ENCODE peak calls at places on chromosomes 1 and 21, in nine cellular contexts. J is heart right ventricle; Z is CD8-positive, alpha-beta T cell; R is fibroblast of mammary gland; Y is HAP-1; Q is adrenal gland; X is tibial artery; T is Peyer's patch; P is astrocyte of the spinal cord. B is an unnamed sample.

GRCh38 chr1:171911506-171911905 is 70.2 kb downstream of the DNM3 start:
- DNase-seq in Y (no peak), R (peak), P (no peak), Q (no peak), T (no peak), Z (no peak), X (no peak), J (no peak), B (no peak)

GRCh38 chr1:161098161-161099068 is at the start of gene KLHDC9:
- DNase-seq in J (peak), T (peak), Y (no peak), P (peak), R (peak), Z (peak), Q (peak), X (peak), B (peak)

GRCh38 chr1:21764615-21765423 is 18.1 kb downstream of the USP48 start:
- DNase-seq in R (peak), J (peak), Q (peak), T (no peak), X (peak), P (peak), Z (no peak), Y (peak), B (no peak)

GRCh38 chr21:25313891-25314646 is 293.2 kb downstream of the MRPL39 start:
- DNase-seq in Y (no peak), Z (no peak), J (no peak), R (peak), Q (no peak), X (no peak), P (peak), T (no peak), B (no peak)

GRCh38 chr1:119713538-119714456 is 2.1 kb downstream of the PHGDH start:
- DNase-seq in P (peak), Z (no peak), X (no peak), T (no peak), Y (peak), Q (no peak), J (no peak), R (peak), B (no peak)

GRCh38 chr1:181033128-181033798 is 520 bp upstream of the MR1 start:
- DNase-seq in T (peak), X (no peak), R (peak), Y (no peak), P (no peak), J (no peak), Q (peak), Z (peak), B (peak)

GRCh38 chr21:36747815-36748381 is 49.0 kb downstream of the SIM2 start:
- DNase-seq in X (no peak), T (no peak), R (peak), J (peak), Z (no peak), Q (peak), Y (peak), P (no peak), B (no peak)

GRCh38 chr1:186512698-186513457 is 52.0 kb upstream of the PDC start:
- DNase-seq in R (no peak), Q (no peak), Y (no peak), T (no peak), J (no peak), P (no peak), Z (no peak), X (no peak), B (no peak)

GRCh38 chr21:42763578-42764442 is 110.4 kb downstream of the PDE9A start:
- DNase-seq in Q (no peak), P (no peak), Z (no peak), Y (no peak), J (no peak), T (no peak), R (no peak), X (no peak), B (no peak)

GRCh38 chr21:38652396-38652795 is 153.3 kb upstream of the ETS2 start:
- DNase-seq in X (no peak), Y (no peak), Q (no peak), Z (no peak), P (no peak), J (no peak), R (no peak), T (no peak), B (no peak)

GRCh38 chr1:22556391-22557104 is 6.7 kb upstream of the EPHA8 start:
- DNase-seq in P (no peak), Y (peak), T (no peak), Z (no peak), J (no peak), Q (no peak), X (no peak), R (no peak), B (no peak)

GRCh38 chr1:109485001-109485400 is 1.3 kb downstream of the ATXN7L2 start:
- DNase-seq in T (no peak), Z (no peak), Q (no peak), P (no peak), R (peak), Y (no peak), J (no peak), X (no peak), B (no peak)

GRCh38 chr1:76330993-76331603 is 256.6 kb downstream of the ST6GALNAC3 start:
- DNase-seq in X (no peak), Y (peak), Q (peak), P (peak), R (peak), J (no peak), Z (peak), T (peak), B (peak)

GRCh38 chr1:13823936-13824335 is 123.9 kb downstream of the PRDM2 start:
- DNase-seq in Z (no peak), X (peak), Y (no peak), P (no peak), J (no peak), Q (peak), R (no peak), T (peak), B (no peak)

GRCh38 chr1:54982739-54983138 is 2.3 kb downstream of the TMEM61 start:
- DNase-seq in Q (peak), Y (peak), Z (no peak), P (no peak), J (no peak), X (no peak), T (peak), R (no peak), B (no peak)

GRCh38 chr1:77940921-77941570 is 37.8 kb downstream of the FUBP1 start:
- DNase-seq in Q (no peak), Z (no peak), T (no peak), R (no peak), Y (no peak), X (no peak), P (no peak), J (no peak), B (no peak)

GRCh38 chr1:40785446-40785845 is 1.9 kb downstream of the KCNQ4 start:
- DNase-seq in X (no peak), R (no peak), Q (no peak), P (no peak), Y (no peak), J (no peak), Z (no peak), T (no peak), B (no peak)

GRCh38 chr1:53332833-53333232 is 5.0 kb upstream of the LRP8 start:
- DNase-seq in J (no peak), R (no peak), Z (no peak), T (no peak), Q (peak), X (peak), P (no peak), Y (peak), B (no peak)

GRCh38 chr1:245583575-245584330 is 429.0 kb downstream of the KIF26B start:
- DNase-seq in J (no peak), Q (no peak), R (peak), P (no peak), T (no peak), X (no peak), Y (no peak), Z (no peak), B (no peak)

GRCh38 chr1:54804471-54805132 is 3.5 kb upstream of the TTC22 start:
- DNase-seq in T (peak), P (no peak), X (peak), Y (no peak), R (peak), Q (peak), Z (no peak), J (no peak), B (no peak)

GRCh38 chr1:161013591-161014513 is 7.1 kb downstream of the F11R start:
- DNase-seq in Z (peak), R (peak), Q (peak), P (no peak), Y (no peak), X (peak), J (peak), T (peak), B (peak)

GRCh38 chr21:44920694-44921604 is at the start of gene ITGB2:
- DNase-seq in Y (no peak), X (no peak), R (no peak), J (peak), Z (peak), Q (no peak), P (no peak), T (peak), B (peak)
- H3K4me3 ChIP-seq in Y (no peak), X (peak), R (no peak), J (peak), Z (peak), Q (no peak), P (no peak), T (peak), B (peak)

DNA sequence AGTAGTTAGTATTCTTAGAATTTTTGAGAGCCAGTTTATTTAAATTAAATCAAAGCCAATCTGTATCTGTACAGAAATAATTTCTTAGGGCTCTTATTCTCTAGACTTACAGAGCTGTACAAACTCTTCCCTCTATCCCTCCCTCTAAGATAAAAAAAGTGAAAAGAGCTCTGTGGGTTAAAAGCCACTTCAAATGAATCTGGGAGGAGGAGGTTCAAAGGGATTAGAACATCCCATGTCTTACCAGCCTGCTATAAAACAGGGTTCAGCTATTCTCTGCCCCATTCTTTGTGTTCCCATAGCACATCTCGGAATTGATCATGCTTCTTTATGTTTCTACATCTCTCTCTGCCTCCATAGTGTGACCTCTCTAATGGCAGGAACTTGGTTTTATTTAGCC is 19.4 kb downstream of the KIAA0319L start:
- DNase-seq in X (no peak), Z (no peak), P (no peak), J (no peak), T (no peak), R (no peak), Q (no peak), Y (no peak), B (peak)
- H3K4me3 ChIP-seq in X (no peak), Z (no peak), P (no peak), J (no peak), T (no peak), R (no peak), Q (no peak), Y (no peak), B (no peak)

DNA sequence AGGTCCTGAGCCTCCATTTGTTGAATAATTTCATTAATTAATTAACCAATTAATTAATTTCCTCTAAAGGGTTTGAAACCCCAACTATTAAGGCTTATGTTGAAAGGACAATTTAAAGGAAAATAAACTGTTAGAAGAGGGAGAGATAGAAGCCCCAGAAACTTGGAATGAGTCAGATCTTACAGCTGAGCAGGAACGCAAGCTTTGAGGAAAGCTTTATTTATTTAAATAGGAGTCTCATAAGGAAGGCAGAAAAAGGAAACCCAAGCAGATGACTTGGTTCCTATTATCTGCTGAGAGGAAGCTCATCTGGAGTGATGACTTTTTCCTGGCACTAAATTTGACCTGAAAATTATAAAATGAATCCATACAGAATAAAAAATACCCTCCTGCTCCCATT is 105.1 kb downstream of the ROR1 start:
- DNase-seq in Q (no peak), R (peak), P (peak), T (no peak), J (no peak), Z (no peak), X (no peak), Y (no peak), B (no peak)
- H3K4me3 ChIP-seq in Q (no peak), R (no peak), P (no peak), T (no peak), J (no peak), Z (no peak), X (no peak), Y (no peak), B (no peak)

GRCh38 chr1:89633745-89634625 is 1.1 kb downstream of the LRRC8C start:
- DNase-seq in T (no peak), P (peak), Z (no peak), Y (peak), X (no peak), Q (peak), R (peak), J (no peak), B (no peak)

GRCh38 chr1:89635825-89636815 is 3.2 kb downstream of the LRRC8C start:
- DNase-seq in Y (no peak), Z (no peak), T (no peak), R (peak), P (peak), J (no peak), Q (no peak), X (no peak), B (no peak)

GRCh38 chr1:89633103-89633744 is at the start of gene LRRC8C:
- DNase-seq in Z (peak), P (peak), R (peak), Y (peak), Q (peak), T (peak), X (peak), J (peak), B (peak)

GRCh38 chr1:89640440-89640839 is 7.5 kb downstream of the LRRC8C start:
- DNase-seq in Z (no peak), P (no peak), Q (no peak), Y (no peak), X (no peak), R (no peak), T (no peak), J (no peak), B (no peak)

DNA sequence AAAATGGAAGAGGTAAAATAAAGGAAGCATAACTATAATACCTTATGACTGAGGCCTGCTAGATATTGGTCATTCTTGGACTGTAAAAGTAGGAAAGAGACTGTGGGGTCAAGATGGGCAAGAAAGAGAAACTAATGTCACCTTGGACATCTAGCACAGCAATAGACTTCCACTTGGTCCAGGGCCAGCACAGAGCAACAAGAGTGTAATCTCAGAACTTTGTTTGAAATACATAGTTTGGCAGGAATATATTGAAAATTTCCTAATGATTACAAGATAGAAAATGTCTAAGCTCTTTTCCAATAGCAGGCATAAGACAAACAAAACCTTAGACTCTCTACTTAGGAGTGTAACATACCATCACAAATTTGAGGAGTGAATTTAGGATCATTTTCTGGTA is 4.6 kb downstream of the LRRC8C start:
- DNase-seq in T (no peak), J (no peak), P (no peak), R (no peak), X (no peak), Y (no peak), Z (no peak), Q (no peak), B (no peak)
- H3K4me3 ChIP-seq in T (no peak), J (no peak), P (no peak), R (no peak), X (no peak), Y (no peak), Z (no peak), Q (no peak), B (no peak)

GRCh38 chr1:117370071-117370470 is 2.8 kb downstream of the MAN1A2 start:
- DNase-seq in X (no peak), Z (no peak), R (peak), T (no peak), Y (no peak), Q (no peak), J (no peak), P (no peak), B (no peak)

GRCh38 chr1:117368116-117369108 is 1.2 kb downstream of the MAN1A2 start:
- DNase-seq in Q (no peak), P (no peak), T (no peak), J (no peak), Z (no peak), R (peak), X (no peak), Y (no peak), B (no peak)

GRCh38 chr1:117371436-117372151 is 4.3 kb downstream of the MAN1A2 start:
- DNase-seq in Z (no peak), P (no peak), X (no peak), Y (no peak), J (no peak), Q (no peak), R (peak), T (no peak), B (no peak)

GRCh38 chr1:117372863-117373412 is 5.7 kb downstream of the MAN1A2 start:
- DNase-seq in Y (no peak), Z (no peak), X (no peak), P (no peak), Q (no peak), R (peak), T (no peak), J (no peak), B (no peak)

DNA sequence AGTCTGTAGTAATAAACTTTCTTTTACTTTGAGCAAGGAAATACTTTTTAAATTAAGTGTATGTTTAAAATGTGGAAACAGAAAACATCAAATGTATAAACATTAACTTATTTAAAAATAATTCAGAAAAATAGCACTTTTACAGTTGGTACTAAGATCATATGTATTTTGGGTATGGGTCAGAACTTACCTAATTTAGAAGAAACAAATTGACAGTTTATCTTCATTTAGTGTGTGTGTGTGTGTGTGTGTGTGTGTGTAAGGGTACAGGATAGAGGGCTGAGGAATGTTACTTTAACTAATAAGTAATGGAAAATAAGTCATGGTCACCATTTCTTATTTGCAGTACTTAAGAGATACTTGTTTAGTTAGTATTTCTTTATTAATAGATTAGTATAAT is 3.3 kb downstream of the MAN1A2 start:
- DNase-seq in J (no peak), R (no peak), Q (no peak), T (no peak), Y (no peak), Z (no peak), X (no peak), P (no peak), B (no peak)
- H3K4me3 ChIP-seq in J (no peak), R (no peak), Q (no peak), T (peak), Y (peak), Z (no peak), X (peak), P (peak), B (no peak)

DNA sequence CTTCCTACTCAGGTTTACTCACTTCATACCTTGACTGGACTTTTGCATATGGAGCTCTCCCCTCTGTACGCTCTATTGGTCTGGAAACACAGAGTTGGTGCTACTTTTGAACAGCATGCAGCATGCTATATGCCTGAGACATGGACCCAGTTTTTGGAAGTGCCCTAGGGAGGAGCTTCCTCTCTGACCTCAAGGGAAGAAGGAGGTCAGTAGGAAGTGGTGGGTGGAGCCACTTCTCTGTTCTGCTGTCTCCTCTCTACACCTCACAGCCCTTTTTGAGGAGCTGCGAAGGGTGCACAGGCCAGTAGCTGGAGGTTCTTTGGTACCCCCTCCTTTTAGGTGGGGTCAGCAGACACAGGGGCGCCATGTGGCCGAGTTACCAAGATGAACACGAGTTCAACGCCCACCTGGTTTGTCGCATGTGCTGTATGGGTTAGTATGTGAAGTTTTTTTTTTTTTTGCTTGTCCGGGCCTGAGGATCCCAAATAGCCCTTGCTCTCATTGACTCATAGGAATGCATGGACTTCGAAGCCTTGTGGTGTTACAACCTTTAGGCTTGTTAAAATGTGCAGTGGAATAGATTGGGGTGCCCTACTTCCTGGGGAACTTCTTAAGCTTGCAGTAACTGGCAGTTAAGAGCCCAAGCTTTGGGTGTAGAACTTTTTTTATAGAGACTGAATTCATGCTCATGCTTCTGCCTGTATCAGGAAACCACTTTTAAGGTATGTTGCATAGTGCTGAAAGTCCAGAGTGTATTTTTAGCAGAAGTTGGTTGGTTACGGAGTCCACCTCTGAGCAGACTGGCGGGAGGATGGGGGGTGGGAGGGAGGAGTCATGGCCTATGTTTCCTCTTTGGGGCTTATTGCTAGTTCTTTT is 10.7 kb downstream of the MACF1 start:
- DNase-seq in X (no peak), R (no peak), Q (no peak), Z (peak), Y (no peak), P (no peak), T (peak), J (no peak), B (peak)
- H3K4me3 ChIP-seq in X (peak), R (no peak), Q (no peak), Z (peak), Y (no peak), P (no peak), T (peak), J (peak), B (peak)

DNA sequence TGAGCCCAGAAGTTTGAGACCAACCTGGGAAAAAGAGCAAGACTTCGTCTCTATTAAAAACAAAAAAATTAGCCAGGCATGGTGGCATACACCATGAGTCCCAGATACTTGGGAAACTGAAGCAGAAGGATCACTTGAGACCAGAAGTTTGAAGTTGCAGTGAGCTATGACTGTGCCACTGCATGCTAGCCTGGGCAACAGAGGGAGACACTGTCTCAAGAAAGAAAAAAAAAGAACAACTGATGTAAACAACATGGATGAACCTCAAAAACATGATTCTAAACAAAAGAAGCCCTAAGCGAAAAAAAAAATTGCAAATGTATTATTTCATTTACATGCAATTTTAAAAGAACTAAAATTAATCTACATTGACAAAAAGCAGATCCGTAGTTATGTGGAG is 9.0 kb downstream of the LRRC40 start:
- DNase-seq in Y (no peak), R (no peak), T (no peak), Q (no peak), P (no peak), J (no peak), Z (no peak), X (no peak), B (no peak)
- H3K4me3 ChIP-seq in Y (no peak), R (no peak), T (no peak), Q (no peak), P (no peak), J (no peak), Z (no peak), X (no peak), B (no peak)

B was measured in Jurkat, Clone E6-1.